ENCODE peak calls at places on chromosomes 13 and 19, in four cellular contexts. V is A549, F is K562, D is HepG2. M is an unnamed sample.

GRCh38 chr19:15447057-15447456 is 2.7 kb downstream of the WIZ start:
- DNase-seq in V (no peak), D (no peak), F (no peak), M (no peak)

GRCh38 chr13:44153536-44153935 is 220.1 kb upstream of the SERP2 start:
- DNase-seq in F (no peak), D (no peak), V (no peak), M (no peak)

GRCh38 chr19:51020988-51021651 is 1.6 kb upstream of the KLK10 start:
- DNase-seq in F (peak; percentile 61), D (peak; percentile 40), V (peak; percentile 70), M (no peak)

GRCh38 chr13:109517516-109517915 is 268.9 kb downstream of the IRS2 start:
- DNase-seq in V (no peak), D (no peak), F (no peak), M (no peak)

GRCh38 chr19:9793051-9793591 is 24.6 kb upstream of the ZNF846 start:
- DNase-seq in D (no peak), V (peak; percentile 33), F (peak; percentile 61), M (no peak)

GRCh38 chr13:112106467-112107141 is 39.7 kb downstream of the SOX1 start:
- DNase-seq in V (no peak), F (no peak), D (peak; percentile 6), M (no peak)

GRCh38 chr13:85544756-85545155 is 254.5 kb downstream of the SLITRK6 start:
- DNase-seq in D (no peak), F (no peak), V (no peak), M (no peak)

GRCh38 chr19:51377422-51377821 is 5.0 kb upstream of the NKG7 start:
- DNase-seq in F (no peak), D (no peak), V (no peak), M (no peak)

GRCh38 chr19:18446145-18446810 is 8.3 kb upstream of the ISYNA1 start:
- DNase-seq in D (no peak), F (no peak), V (no peak), M (no peak)

GRCh38 chr19:47704024-47704423 is 9.2 kb upstream of the EHD2 start:
- DNase-seq in D (no peak), F (no peak), V (no peak), M (no peak)

GRCh38 chr19:19009951-19010350 is 23.4 kb downstream of the SUGP2 start:
- DNase-seq in D (no peak), F (no peak), V (no peak), M (no peak)

GRCh38 chr13:77767413-77767812 is 69.9 kb downstream of the SLAIN1 start:
- DNase-seq in D (peak; percentile 2), F (no peak), V (no peak), M (no peak)

GRCh38 chr19:31352782-31353651 is 3.8 kb upstream of the TSHZ3 start:
- DNase-seq in V (no peak), D (no peak), F (no peak), M (peak; percentile 65)

GRCh38 chr19:3056454-3057016 is 5.8 kb downstream of the TLE5 start:
- DNase-seq in F (no peak), V (peak; percentile 68), D (no peak), M (peak; percentile 61)

GRCh38 chr13:43608400-43609137 is 178.2 kb downstream of the ENOX1 start:
- DNase-seq in F (no peak), V (no peak), D (no peak), M (no peak)

GRCh38 chr13:99191900-99192399 is 8.7 kb upstream of the UBAC2 start:
- DNase-seq in D (no peak), F (peak; percentile 20), V (no peak), M (no peak)

GRCh38 chr13:108987945-108988344 is 358.5 kb downstream of the MYO16 start:
- DNase-seq in F (no peak), D (no peak), V (no peak), M (no peak)

GRCh38 chr19:30733826-30734550 is 361.8 kb downstream of the ZNF536 start:
- DNase-seq in F (no peak), V (peak; percentile 11), D (no peak), M (no peak)

GRCh38 chr19:11576186-11576585 is 1.3 kb downstream of the ACP5 start:
- DNase-seq in F (no peak), V (no peak), D (no peak), M (no peak)

DNA sequence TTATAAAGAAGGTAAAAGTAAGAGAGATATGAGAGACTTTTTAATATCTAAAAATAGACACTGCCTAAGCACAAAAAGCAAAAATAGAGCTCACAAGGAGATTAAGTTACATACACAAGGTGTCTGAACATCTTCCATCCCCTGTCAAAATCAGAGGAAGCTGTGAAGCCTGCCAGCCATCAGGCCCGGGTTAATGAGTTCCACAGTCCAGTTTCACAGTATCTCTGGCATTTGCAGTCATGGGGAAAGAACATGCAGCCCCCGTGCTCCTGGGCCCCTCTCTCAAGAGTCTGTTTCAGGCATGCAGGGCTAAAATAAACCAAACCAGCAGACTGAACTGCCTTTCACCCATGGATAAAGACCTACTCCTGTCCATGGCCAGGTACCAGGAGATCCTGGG is 79.2 kb downstream of the TBC1D4 start:
- DNase-seq in V (no peak), D (peak; percentile 45), F (no peak), M (no peak)
- TF ChIP-seq RNF2 in V (no peak), D (no peak), F (no peak), M (no peak)

GRCh38 chr13:31781064-31781463 is 41.7 kb downstream of the RXFP2 start:
- DNase-seq in V (no peak), F (no peak), D (no peak), M (no peak)

GRCh38 chr13:31790992-31791391 is 51.7 kb downstream of the RXFP2 start:
- DNase-seq in F (no peak), D (no peak), V (no peak), M (no peak)

DNA sequence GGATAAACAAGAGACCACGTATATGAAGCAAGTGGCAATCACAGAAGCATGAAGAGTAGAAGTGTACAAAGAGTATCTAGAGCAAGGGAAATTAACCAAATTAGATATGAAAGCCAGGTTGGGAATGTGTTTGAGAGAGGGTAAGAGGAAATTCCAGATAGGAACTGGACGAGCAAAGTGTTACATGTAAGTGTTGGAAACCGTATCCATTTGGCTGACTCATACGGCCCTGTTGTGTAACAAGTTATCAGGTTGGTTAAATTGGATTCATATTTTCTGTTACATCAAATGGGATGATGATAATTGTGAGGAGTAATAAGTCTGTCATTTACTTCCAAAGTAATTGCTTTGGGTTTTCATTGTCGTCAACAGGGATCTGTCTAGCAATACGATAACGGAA is 46.7 kb downstream of the RXFP2 start:
- DNase-seq in D (no peak), V (no peak), F (no peak), M (no peak)
- TF ChIP-seq RNF2 in D (no peak), V (no peak), F (no peak), M (no peak)

GRCh38 chr19:22116760-22117159 is 64.5 kb downstream of the ZNF257 start:
- DNase-seq in V (no peak), F (no peak), D (no peak), M (no peak)

DNA sequence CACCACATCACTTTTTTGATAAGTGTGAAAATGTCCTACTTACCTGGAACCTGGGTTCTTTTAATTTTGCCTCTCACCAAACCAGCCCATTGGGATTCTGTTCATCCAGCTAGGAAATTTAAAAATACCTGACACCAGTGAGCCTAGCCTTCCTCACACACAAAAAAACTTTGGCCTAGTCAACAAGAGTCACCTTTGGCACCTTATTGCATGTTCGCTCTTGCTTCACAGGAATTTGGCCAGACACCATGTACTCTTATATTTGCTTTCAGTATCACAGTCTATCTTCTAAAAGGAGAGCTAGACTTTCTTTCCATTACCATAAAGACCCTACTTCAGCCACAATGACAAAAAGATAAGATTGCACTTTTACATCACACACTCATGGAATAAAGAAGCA is 65.8 kb downstream of the ZNF257 start:
- DNase-seq in F (no peak), V (no peak), D (no peak), M (no peak)
- TF ChIP-seq RNF2 in F (no peak), V (no peak), D (no peak), M (no peak)

GRCh38 chr13:37646531-37646930 is 48.0 kb upstream of the POSTN start:
- DNase-seq in V (no peak), F (no peak), D (no peak), M (no peak)

GRCh38 chr13:37647038-37647650 is 48.6 kb upstream of the POSTN start:
- DNase-seq in V (no peak), F (no peak), D (no peak), M (no peak)

GRCh38 chr13:37645181-37645580 is 46.6 kb upstream of the POSTN start:
- DNase-seq in D (no peak), F (no peak), V (no peak), M (no peak)

GRCh38 chr13:37640499-37640898 is 41.9 kb upstream of the POSTN start:
- DNase-seq in F (peak; percentile 14), D (no peak), V (peak; percentile 42), M (no peak)

DNA sequence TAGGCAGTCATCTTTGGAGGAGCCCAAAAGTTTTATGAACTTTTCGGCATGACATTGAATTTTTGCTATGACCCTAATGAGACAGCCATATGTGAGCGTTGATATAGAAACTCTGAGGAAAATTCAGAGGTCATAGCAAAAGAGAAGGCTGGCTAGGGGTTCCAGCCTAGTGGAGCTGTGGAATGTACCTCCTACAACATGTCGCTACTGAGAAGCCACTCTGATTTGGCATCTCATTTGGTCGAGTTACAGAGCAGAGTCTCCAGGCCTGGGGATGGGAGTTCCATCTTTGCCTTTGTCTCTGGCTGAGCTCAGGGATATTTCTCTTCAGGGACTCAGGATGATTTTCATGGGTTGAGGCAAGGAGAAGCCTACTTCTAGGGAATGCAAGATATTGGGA is 43.6 kb upstream of the POSTN start:
- DNase-seq in F (no peak), D (no peak), V (no peak), M (no peak)
- TF ChIP-seq RNF2 in F (no peak), D (no peak), V (no peak), M (no peak)

GRCh38 chr13:92354583-92354982 is 872.0 kb upstream of the GPC6 start:
- DNase-seq in V (no peak), F (no peak), D (no peak), M (no peak)
- TF ChIP-seq RNF2 in V (no peak), F (no peak), D (no peak), M (no peak)

DNA sequence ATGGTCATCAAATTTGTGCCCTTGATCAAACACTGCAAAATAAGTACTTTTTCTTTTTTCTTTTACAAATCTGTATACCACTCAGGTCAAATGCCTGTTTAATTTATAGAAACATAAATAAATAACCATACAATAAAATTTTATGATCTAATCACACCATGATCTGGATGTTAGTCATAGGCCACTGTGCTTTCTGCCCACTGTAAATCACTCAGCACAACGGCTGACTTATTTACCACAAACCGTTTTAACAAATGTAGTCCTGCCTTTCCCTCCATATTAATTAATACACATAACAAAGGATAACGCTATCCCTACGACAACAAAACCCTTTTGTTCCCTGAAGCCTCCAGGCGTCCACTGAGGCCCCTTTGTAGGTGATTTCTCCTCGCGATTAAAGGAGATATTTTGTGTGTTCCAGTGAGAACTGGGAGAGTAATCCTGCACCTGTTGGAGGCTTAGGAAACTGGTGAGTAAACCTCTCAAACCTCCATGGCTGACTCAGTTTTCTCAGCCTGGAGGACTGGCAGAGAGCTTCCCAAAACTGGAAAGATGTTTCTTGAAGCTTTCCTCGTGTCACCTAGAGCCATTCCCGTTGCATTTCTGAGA is 477.1 kb upstream of the SGCG start:
- DNase-seq in F (no peak), V (no peak), D (no peak), M (no peak)
- TF ChIP-seq RNF2 in F (no peak), V (no peak), D (no peak), M (no peak)

GRCh38 chr19:42131149-42132029 is 857 bp downstream of the POU2F2 start:
- DNase-seq in D (no peak), V (no peak), F (no peak), M (no peak)
- TF ChIP-seq RNF2 in D (no peak), V (no peak), F (no peak), M (no peak)

GRCh38 chr19:49361438-49362047 is 673 bp downstream of the TEAD2 start:
- DNase-seq in D (peak; percentile 70), V (peak; percentile 91), F (peak; percentile 88), M (no peak)
- TF ChIP-seq RNF2 in D (no peak), V (no peak), F (no peak), M (no peak)

M was measured in H1.